ENCODE peak calls at places on chromosomes 6 and 20, in six cellular contexts. Z is Caki2, S is amniotic epithelial cell, I is D341Med, B is sigmoid colon, Q is GM12892. M is an unnamed sample.
A peak's percentile ranks its signal among the peaks of the same experiment; 100 is the strongest.

GRCh38 chr6:125781307-125781868 is 9.4 kb upstream of the NCOA7 start:
- DNase-seq in B (peak; percentile 78), I (peak; percentile 44), Q (no peak), S (no peak), Z (no peak), M (peak; percentile 45)

GRCh38 chr20:61052796-61053442 is 199.1 kb upstream of the CDH4 start:
- DNase-seq in Q (no peak), I (peak; percentile 60), B (no peak), Z (no peak), S (no peak), M (no peak)

GRCh38 chr6:129440691-129441090 is 269.3 kb downstream of the ARHGAP18 start:
- DNase-seq in S (peak; percentile 17), I (peak; percentile 38), B (no peak), Z (no peak), Q (no peak), M (no peak)

GRCh38 chr6:137493218-137494038 is 766 bp downstream of the OLIG3 start:
- DNase-seq in Q (no peak), B (no peak), I (peak; percentile 43), Z (no peak), S (no peak), M (no peak)

GRCh38 chr6:98838027-98838426 is 3.7 kb downstream of the POU3F2 start:
- DNase-seq in I (no peak), Q (no peak), S (no peak), B (no peak), Z (no peak), M (no peak)

GRCh38 chr6:93417421-93417996 is 1.9 kb downstream of the EPHA7 start:
- DNase-seq in S (peak; percentile 29), B (peak; percentile 60), Z (no peak), Q (peak; percentile 0), I (peak; percentile 56), M (no peak)

GRCh38 chr6:114194362-114195343 is 148.2 kb downstream of the HS3ST5 start:
- DNase-seq in S (peak; percentile 46), Z (peak; percentile 6), I (no peak), Q (no peak), B (no peak), M (no peak)

GRCh38 chr6:84805145-84805544 is 40.7 kb upstream of the TBX18 start:
- DNase-seq in Q (no peak), I (no peak), B (no peak), S (no peak), Z (peak; percentile 21), M (no peak)

GRCh38 chr20:38751360-38751976 is 3.2 kb downstream of the ACTR5 start:
- DNase-seq in I (no peak), B (no peak), Z (peak; percentile 31), S (peak; percentile 47), Q (no peak), M (peak; percentile 24)

GRCh38 chr6:25535302-25536225 is 116.5 kb upstream of the SCGN start:
- DNase-seq in I (no peak), S (no peak), Z (no peak), B (no peak), Q (no peak), M (no peak)

GRCh38 chr20:17856024-17856564 is 112.5 kb downstream of the SNX5 start:
- DNase-seq in I (no peak), S (peak; percentile 37), Q (peak; percentile 60), Z (no peak), B (no peak), M (peak; percentile 69)

GRCh38 chr6:41704028-41704427 is 31.4 kb downstream of the TFEB start:
- DNase-seq in Z (no peak), B (no peak), Q (no peak), I (no peak), S (no peak), M (no peak)

GRCh38 chr6:29230666-29231065 is 60.0 kb downstream of the OR2J2 start:
- DNase-seq in I (no peak), S (no peak), B (no peak), Z (no peak), Q (no peak), M (no peak)

GRCh38 chr20:59299961-59300340 is 460 bp upstream of the EDN3 start:
- DNase-seq in Q (no peak), B (no peak), I (no peak), S (no peak), Z (no peak), M (peak; percentile 14)

GRCh38 chr6:146915671-146916127 is 288.5 kb upstream of the STXBP5 start:
- DNase-seq in S (peak; percentile 50), Z (no peak), B (no peak), Q (no peak), I (no peak), M (peak; percentile 9)

GRCh38 chr6:10411131-10411914 is 3.6 kb downstream of the TFAP2A start:
- DNase-seq in S (no peak), B (no peak), I (peak; percentile 41), Z (no peak), Q (no peak), M (no peak)

GRCh38 chr6:4948781-4949450 is 54.9 kb downstream of the RPP40 start:
- DNase-seq in B (no peak), I (no peak), Z (no peak), Q (no peak), S (no peak), M (no peak)

GRCh38 chr6:52909531-52909930 is at the start of gene GSTA3:
- DNase-seq in I (no peak), Q (no peak), Z (no peak), B (no peak), S (no peak), M (no peak)